ENCODE peak calls at places on chromosome 11, in six cellular contexts. One of them, this sample, is unnamed. For H3K4me1 and H3K36me3, the result is how much of the 10 kb centered on the place peaks cover.

GRCh38 chr11:116865696-116866095 is 28.3 kb upstream of the APOA1 start:
- DNase-seq in colonic mucosa: no peak
- DNase-seq in lower lobe of right lung: no peak
- DNase-seq in fibroblast of lung: no peak
- DNase-seq in spleen: no peak
- DNase-seq in stomach: no peak
- DNase-seq in this sample: no peak

GRCh38 chr11:18192988-18193387 is 20.4 kb downstream of the MRGPRX4 start:
- DNase-seq in colonic mucosa: no peak
- DNase-seq in lower lobe of right lung: no peak
- DNase-seq in fibroblast of lung: no peak
- DNase-seq in spleen: no peak
- DNase-seq in stomach: no peak
- DNase-seq in this sample: no peak

GRCh38 chr11:134124660-134125451 is 56.0 kb downstream of the JAM3 start:
- DNase-seq in colonic mucosa: no peak
- DNase-seq in lower lobe of right lung: peak
- DNase-seq in fibroblast of lung: peak
- DNase-seq in spleen: peak
- DNase-seq in stomach: peak
- DNase-seq in this sample: peak

GRCh38 chr11:35822815-35823495 is 120.9 kb upstream of the LDLRAD3 start:
- DNase-seq in colonic mucosa: no peak
- DNase-seq in lower lobe of right lung: no peak
- DNase-seq in fibroblast of lung: no peak
- DNase-seq in spleen: no peak
- DNase-seq in stomach: no peak
- DNase-seq in this sample: no peak

GRCh38 chr11:91947215-91947614 is 277.4 kb upstream of the FAT3 start:
- DNase-seq in colonic mucosa: no peak
- DNase-seq in lower lobe of right lung: no peak
- DNase-seq in fibroblast of lung: peak
- DNase-seq in spleen: no peak
- DNase-seq in stomach: no peak
- DNase-seq in this sample: no peak

GRCh38 chr11:7251836-7252682 is at the start of gene SYT9:
- DNase-seq in colonic mucosa: peak
- DNase-seq in lower lobe of right lung: peak
- DNase-seq in fibroblast of lung: peak
- DNase-seq in spleen: peak
- DNase-seq in stomach: peak
- DNase-seq in this sample: no peak

GRCh38 chr11:129846508-129847335 is 31.1 kb downstream of the TMEM45B start:
- DNase-seq in colonic mucosa: no peak
- DNase-seq in lower lobe of right lung: no peak
- DNase-seq in fibroblast of lung: peak
- DNase-seq in spleen: no peak
- DNase-seq in stomach: no peak
- DNase-seq in this sample: no peak

GRCh38 chr11:29119691-29120328 is 897.0 kb downstream of the KCNA4 start:
- DNase-seq in colonic mucosa: no peak
- DNase-seq in lower lobe of right lung: no peak
- DNase-seq in fibroblast of lung: peak
- DNase-seq in spleen: no peak
- DNase-seq in stomach: no peak
- DNase-seq in this sample: no peak

GRCh38 chr11:128283445-128283844 is 303.9 kb downstream of the ETS1 start:
- DNase-seq in colonic mucosa: no peak
- DNase-seq in lower lobe of right lung: no peak
- DNase-seq in fibroblast of lung: peak
- DNase-seq in spleen: no peak
- DNase-seq in stomach: no peak
- DNase-seq in this sample: no peak

GRCh38 chr11:46560300-46561025 is 33.4 kb downstream of the AMBRA1 start:
- DNase-seq in colonic mucosa: peak
- DNase-seq in lower lobe of right lung: no peak
- DNase-seq in fibroblast of lung: peak
- DNase-seq in spleen: no peak
- DNase-seq in stomach: no peak
- DNase-seq in this sample: no peak

GRCh38 chr11:45252134-45252856 is 33.8 kb downstream of the SYT13 start:
- DNase-seq in colonic mucosa: peak
- DNase-seq in lower lobe of right lung: peak
- DNase-seq in fibroblast of lung: peak
- DNase-seq in spleen: no peak
- DNase-seq in stomach: peak
- DNase-seq in this sample: no peak

GRCh38 chr11:66881436-66881835 is 24.6 kb downstream of the LRFN4 start:
- DNase-seq in colonic mucosa: no peak
- DNase-seq in lower lobe of right lung: no peak
- DNase-seq in fibroblast of lung: no peak
- DNase-seq in spleen: no peak
- DNase-seq in stomach: no peak
- DNase-seq in this sample: no peak

GRCh38 chr11:131121934-131122333 is 205.7 kb upstream of the SNX19 start:
- DNase-seq in colonic mucosa: no peak
- DNase-seq in lower lobe of right lung: no peak
- DNase-seq in fibroblast of lung: no peak
- DNase-seq in spleen: no peak
- DNase-seq in stomach: no peak
- DNase-seq in this sample: no peak

GRCh38 chr11:74232316-74232950 is 61.3 kb downstream of the PPME1 start:
- DNase-seq in colonic mucosa: no peak
- DNase-seq in lower lobe of right lung: no peak
- DNase-seq in fibroblast of lung: no peak
- DNase-seq in spleen: no peak
- DNase-seq in stomach: no peak
- DNase-seq in this sample: no peak

DNA sequence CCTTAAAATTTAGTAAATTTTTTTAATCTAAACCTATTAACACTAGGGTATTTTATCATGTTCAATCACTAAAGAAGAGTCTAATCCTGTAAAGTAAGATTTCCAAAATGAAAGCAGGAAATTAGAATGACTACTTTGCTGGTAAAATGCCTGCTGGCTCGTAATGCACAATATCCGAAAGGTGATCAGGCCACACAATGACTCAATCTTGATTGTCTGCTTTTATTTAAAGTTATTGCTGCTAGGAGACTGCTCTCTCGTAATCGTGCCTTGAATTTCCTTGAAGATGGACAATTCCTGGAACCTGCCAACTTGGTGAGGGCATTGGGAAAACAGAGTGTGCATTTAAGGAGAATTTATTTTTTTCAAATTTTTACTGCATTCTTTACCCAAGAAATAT is 1786.5 kb upstream of the RAG2 start:
- DNase-seq in colonic mucosa: no peak
- DNase-seq in lower lobe of right lung: no peak
- DNase-seq in fibroblast of lung: peak
- DNase-seq in spleen: no peak
- DNase-seq in stomach: no peak
- DNase-seq in this sample: no peak
- H3K4me1 ChIP-seq in colonic mucosa: under half
- H3K4me1 ChIP-seq in lower lobe of right lung: under half
- H3K4me1 ChIP-seq in fibroblast of lung: under half
- H3K4me1 ChIP-seq in spleen: under half
- H3K4me1 ChIP-seq in stomach: under half
- H3K4me1 ChIP-seq in this sample: under half

GRCh38 chr11:60701509-60701818 is 2.1 kb downstream of the MS4A8 start:
- DNase-seq in colonic mucosa: no peak
- DNase-seq in lower lobe of right lung: no peak
- DNase-seq in fibroblast of lung: no peak
- DNase-seq in spleen: no peak
- DNase-seq in stomach: no peak
- DNase-seq in this sample: no peak

GRCh38 chr11:60705895-60706294 is 6.5 kb downstream of the MS4A8 start:
- DNase-seq in colonic mucosa: no peak
- DNase-seq in lower lobe of right lung: no peak
- DNase-seq in fibroblast of lung: no peak
- DNase-seq in spleen: no peak
- DNase-seq in stomach: no peak
- DNase-seq in this sample: peak

GRCh38 chr11:60706931-60707330 is 7.5 kb downstream of the MS4A8 start:
- DNase-seq in colonic mucosa: no peak
- DNase-seq in lower lobe of right lung: no peak
- DNase-seq in fibroblast of lung: no peak
- DNase-seq in spleen: no peak
- DNase-seq in stomach: no peak
- DNase-seq in this sample: peak

GRCh38 chr11:60700689-60701508 is 1.5 kb downstream of the MS4A8 start:
- DNase-seq in colonic mucosa: peak
- DNase-seq in lower lobe of right lung: no peak
- DNase-seq in fibroblast of lung: no peak
- DNase-seq in spleen: no peak
- DNase-seq in stomach: peak
- DNase-seq in this sample: peak

GRCh38 chr11:60703374-60703773 is 4.0 kb downstream of the MS4A8 start:
- DNase-seq in colonic mucosa: no peak
- DNase-seq in lower lobe of right lung: no peak
- DNase-seq in fibroblast of lung: no peak
- DNase-seq in spleen: no peak
- DNase-seq in stomach: no peak
- DNase-seq in this sample: peak
- H3K36me3 ChIP-seq in colonic mucosa: under half
- H3K36me3 ChIP-seq in lower lobe of right lung: under half
- H3K36me3 ChIP-seq in fibroblast of lung: under half
- H3K36me3 ChIP-seq in spleen: under half
- H3K36me3 ChIP-seq in stomach: under half
- H3K36me3 ChIP-seq in this sample: under half

GRCh38 chr11:63666874-63667273 is 4.3 kb downstream of the ATL3 start:
- DNase-seq in colonic mucosa: no peak
- DNase-seq in lower lobe of right lung: no peak
- DNase-seq in fibroblast of lung: peak
- DNase-seq in spleen: no peak
- DNase-seq in stomach: no peak
- DNase-seq in this sample: no peak

GRCh38 chr11:63670738-63671321 is 346 bp downstream of the ATL3 start:
- DNase-seq in colonic mucosa: peak
- DNase-seq in lower lobe of right lung: peak
- DNase-seq in fibroblast of lung: no peak
- DNase-seq in spleen: peak
- DNase-seq in stomach: peak
- DNase-seq in this sample: peak

GRCh38 chr11:63670077-63670737 is 969 bp downstream of the ATL3 start:
- DNase-seq in colonic mucosa: no peak
- DNase-seq in lower lobe of right lung: no peak
- DNase-seq in fibroblast of lung: peak
- DNase-seq in spleen: no peak
- DNase-seq in stomach: no peak
- DNase-seq in this sample: no peak

GRCh38 chr11:63667993-63668392 is 3.2 kb downstream of the ATL3 start:
- DNase-seq in colonic mucosa: no peak
- DNase-seq in lower lobe of right lung: no peak
- DNase-seq in fibroblast of lung: peak
- DNase-seq in spleen: no peak
- DNase-seq in stomach: no peak
- DNase-seq in this sample: peak

DNA sequence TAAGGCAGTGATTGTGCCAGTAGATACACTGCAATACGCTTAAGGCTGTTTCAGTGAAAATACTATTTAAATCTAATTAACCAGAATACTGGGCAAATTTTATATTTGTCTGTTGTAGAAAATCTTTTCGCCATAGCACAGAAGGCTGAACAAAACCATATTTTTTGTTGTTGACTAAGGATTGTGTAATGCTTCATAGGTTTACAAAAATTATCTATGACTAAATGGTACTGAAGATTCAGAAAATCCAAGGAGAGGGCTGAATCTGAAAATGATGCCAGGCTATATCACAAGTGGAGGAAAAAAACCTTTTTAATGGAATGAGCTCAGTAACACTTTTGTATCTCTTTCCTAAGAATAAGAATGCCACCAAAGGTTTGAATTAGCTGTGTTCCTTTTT is 2.8 kb downstream of the ATL3 start:
- DNase-seq in colonic mucosa: no peak
- DNase-seq in lower lobe of right lung: no peak
- DNase-seq in fibroblast of lung: no peak
- DNase-seq in spleen: no peak
- DNase-seq in stomach: no peak
- DNase-seq in this sample: no peak
- H3K27ac ChIP-seq in colonic mucosa: no peak
- H3K27ac ChIP-seq in lower lobe of right lung: peak
- H3K27ac ChIP-seq in fibroblast of lung: peak
- H3K27ac ChIP-seq in spleen: no peak
- H3K27ac ChIP-seq in stomach: peak
- H3K27ac ChIP-seq in this sample: peak

DNA sequence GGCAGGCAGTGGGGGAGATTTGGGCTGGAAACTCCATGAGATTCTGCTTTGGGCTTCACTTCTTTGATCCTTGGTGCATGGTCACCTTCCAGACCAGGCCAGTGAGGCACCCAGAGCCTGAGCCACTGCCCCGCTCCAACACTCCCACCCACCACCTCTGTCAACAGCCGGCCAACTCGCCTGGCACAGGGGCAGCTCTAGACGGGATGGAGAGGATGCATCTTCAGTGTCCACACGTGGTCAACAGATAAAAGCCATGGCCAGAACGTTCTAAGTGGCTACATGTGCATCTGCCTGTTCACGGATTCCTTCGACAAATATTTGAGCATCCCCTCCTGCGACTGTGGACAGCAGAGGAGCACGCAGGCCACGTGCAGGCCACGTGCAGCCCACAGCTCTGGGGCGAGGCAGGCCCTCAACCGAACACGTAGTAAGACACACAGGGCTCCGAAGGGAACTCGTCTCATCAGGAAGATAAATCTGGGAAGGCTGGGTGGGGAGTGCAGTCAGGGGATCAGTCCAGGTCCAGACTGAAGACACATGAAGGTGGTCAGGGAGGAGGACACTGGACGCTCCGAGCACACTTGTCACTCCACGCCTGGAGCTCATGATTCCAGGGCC is 1.2 kb downstream of the LRRC56 start:
- DNase-seq in colonic mucosa: no peak
- DNase-seq in lower lobe of right lung: peak
- DNase-seq in fibroblast of lung: no peak
- DNase-seq in spleen: peak
- DNase-seq in stomach: no peak
- DNase-seq in this sample: no peak
- H3K4me1 ChIP-seq in colonic mucosa: under half
- H3K4me1 ChIP-seq in lower lobe of right lung: under half
- H3K4me1 ChIP-seq in fibroblast of lung: under half
- H3K4me1 ChIP-seq in spleen: under half
- H3K4me1 ChIP-seq in stomach: under half
- H3K4me1 ChIP-seq in this sample: under half

This sample was measured in right atrium auricular region.